ENCODE peak calls at places on chromosome 7, in eight cellular contexts. One of them, this sample, is unnamed.

GRCh38 chr7:134549366-134549765 is 456 bp downstream of the AKR1B15 start:
- DNase-seq in activated CD4-positive, alpha-beta T cell treated with anti-CD3 and anti-CD28 coated beads for 1 hour: no peak
- DNase-seq in spleen: no peak
- DNase-seq in T-helper 22 cell: no peak
- DNase-seq in nephron progenitor cell: no peak
- DNase-seq in left kidney: no peak
- DNase-seq in G401: no peak
- DNase-seq in kidney: no peak
- DNase-seq in this sample: no peak

GRCh38 chr7:2713370-2713769 is 25.4 kb downstream of the AMZ1 start:
- DNase-seq in G401: no peak
- DNase-seq in left kidney: peak
- DNase-seq in activated CD4-positive, alpha-beta T cell treated with anti-CD3 and anti-CD28 coated beads for 1 hour: no peak
- DNase-seq in kidney: peak
- DNase-seq in spleen: no peak
- DNase-seq in T-helper 22 cell: no peak
- DNase-seq in nephron progenitor cell: peak
- DNase-seq in this sample: no peak

GRCh38 chr7:100694196-100694745 is at the start of gene GIGYF1:
- DNase-seq in nephron progenitor cell: peak
- DNase-seq in spleen: peak
- DNase-seq in kidney: peak
- DNase-seq in G401: peak
- DNase-seq in T-helper 22 cell: peak
- DNase-seq in activated CD4-positive, alpha-beta T cell treated with anti-CD3 and anti-CD28 coated beads for 1 hour: peak
- DNase-seq in left kidney: peak
- DNase-seq in this sample: peak

GRCh38 chr7:92633211-92633906 is 43.2 kb upstream of the FAM133B start:
- DNase-seq in T-helper 22 cell: no peak
- DNase-seq in nephron progenitor cell: no peak
- DNase-seq in G401: no peak
- DNase-seq in activated CD4-positive, alpha-beta T cell treated with anti-CD3 and anti-CD28 coated beads for 1 hour: no peak
- DNase-seq in left kidney: peak
- DNase-seq in kidney: no peak
- DNase-seq in spleen: no peak
- DNase-seq in this sample: no peak

GRCh38 chr7:134991469-134992339 is 5.4 kb downstream of the AGBL3 start:
- DNase-seq in spleen: no peak
- DNase-seq in G401: no peak
- DNase-seq in T-helper 22 cell: no peak
- DNase-seq in activated CD4-positive, alpha-beta T cell treated with anti-CD3 and anti-CD28 coated beads for 1 hour: no peak
- DNase-seq in kidney: no peak
- DNase-seq in nephron progenitor cell: no peak
- DNase-seq in left kidney: peak
- DNase-seq in this sample: no peak

GRCh38 chr7:77995717-77996116 is 197.1 kb downstream of the PHTF2 start:
- DNase-seq in G401: no peak
- DNase-seq in activated CD4-positive, alpha-beta T cell treated with anti-CD3 and anti-CD28 coated beads for 1 hour: no peak
- DNase-seq in T-helper 22 cell: no peak
- DNase-seq in nephron progenitor cell: no peak
- DNase-seq in kidney: no peak
- DNase-seq in spleen: no peak
- DNase-seq in left kidney: no peak
- DNase-seq in this sample: no peak

GRCh38 chr7:100802951-100803350 is 24.4 kb downstream of the EPHB4 start:
- DNase-seq in nephron progenitor cell: no peak
- DNase-seq in left kidney: no peak
- DNase-seq in G401: no peak
- DNase-seq in kidney: no peak
- DNase-seq in activated CD4-positive, alpha-beta T cell treated with anti-CD3 and anti-CD28 coated beads for 1 hour: no peak
- DNase-seq in T-helper 22 cell: no peak
- DNase-seq in spleen: no peak
- DNase-seq in this sample: no peak

GRCh38 chr7:16945372-16945771 is 63.6 kb upstream of the AGR3 start:
- DNase-seq in spleen: no peak
- DNase-seq in nephron progenitor cell: no peak
- DNase-seq in G401: no peak
- DNase-seq in left kidney: no peak
- DNase-seq in activated CD4-positive, alpha-beta T cell treated with anti-CD3 and anti-CD28 coated beads for 1 hour: no peak
- DNase-seq in T-helper 22 cell: no peak
- DNase-seq in kidney: no peak
- DNase-seq in this sample: no peak

GRCh38 chr7:103388469-103389140 is 41.2 kb downstream of the PSMC2 start:
- DNase-seq in kidney: no peak
- DNase-seq in nephron progenitor cell: no peak
- DNase-seq in spleen: no peak
- DNase-seq in activated CD4-positive, alpha-beta T cell treated with anti-CD3 and anti-CD28 coated beads for 1 hour: no peak
- DNase-seq in left kidney: no peak
- DNase-seq in T-helper 22 cell: no peak
- DNase-seq in G401: no peak
- DNase-seq in this sample: no peak

GRCh38 chr7:78099715-78100477 is 301.3 kb downstream of the PHTF2 start:
- DNase-seq in T-helper 22 cell: no peak
- DNase-seq in spleen: no peak
- DNase-seq in left kidney: no peak
- DNase-seq in activated CD4-positive, alpha-beta T cell treated with anti-CD3 and anti-CD28 coated beads for 1 hour: no peak
- DNase-seq in G401: no peak
- DNase-seq in kidney: no peak
- DNase-seq in nephron progenitor cell: no peak
- DNase-seq in this sample: no peak

GRCh38 chr7:29285451-29285807 is 90.9 kb downstream of the CHN2 start:
- DNase-seq in kidney: no peak
- DNase-seq in G401: no peak
- DNase-seq in nephron progenitor cell: no peak
- DNase-seq in left kidney: no peak
- DNase-seq in T-helper 22 cell: no peak
- DNase-seq in activated CD4-positive, alpha-beta T cell treated with anti-CD3 and anti-CD28 coated beads for 1 hour: no peak
- DNase-seq in spleen: no peak
- DNase-seq in this sample: peak

GRCh38 chr7:11458736-11459483 is 373.1 kb downstream of the THSD7A start:
- DNase-seq in nephron progenitor cell: no peak
- DNase-seq in T-helper 22 cell: no peak
- DNase-seq in spleen: no peak
- DNase-seq in left kidney: no peak
- DNase-seq in kidney: no peak
- DNase-seq in activated CD4-positive, alpha-beta T cell treated with anti-CD3 and anti-CD28 coated beads for 1 hour: no peak
- DNase-seq in G401: no peak
- DNase-seq in this sample: no peak

GRCh38 chr7:23358152-23358674 is 59.1 kb downstream of the MALSU1 start:
- DNase-seq in left kidney: no peak
- DNase-seq in T-helper 22 cell: no peak
- DNase-seq in activated CD4-positive, alpha-beta T cell treated with anti-CD3 and anti-CD28 coated beads for 1 hour: no peak
- DNase-seq in spleen: no peak
- DNase-seq in nephron progenitor cell: no peak
- DNase-seq in G401: no peak
- DNase-seq in kidney: no peak
- DNase-seq in this sample: no peak

GRCh38 chr7:73828107-73828803 is 2.5 kb upstream of the CLDN4 start:
- DNase-seq in spleen: no peak
- DNase-seq in G401: peak
- DNase-seq in T-helper 22 cell: no peak
- DNase-seq in activated CD4-positive, alpha-beta T cell treated with anti-CD3 and anti-CD28 coated beads for 1 hour: no peak
- DNase-seq in kidney: no peak
- DNase-seq in left kidney: peak
- DNase-seq in nephron progenitor cell: no peak
- DNase-seq in this sample: no peak

GRCh38 chr7:101586971-101587370 is 42.1 kb downstream of the MYL10 start:
- DNase-seq in left kidney: no peak
- DNase-seq in activated CD4-positive, alpha-beta T cell treated with anti-CD3 and anti-CD28 coated beads for 1 hour: no peak
- DNase-seq in G401: no peak
- DNase-seq in nephron progenitor cell: no peak
- DNase-seq in spleen: no peak
- DNase-seq in T-helper 22 cell: no peak
- DNase-seq in kidney: no peak
- DNase-seq in this sample: no peak

GRCh38 chr7:88490911-88491310 is 184.2 kb upstream of the STEAP4 start:
- DNase-seq in nephron progenitor cell: no peak
- DNase-seq in T-helper 22 cell: no peak
- DNase-seq in spleen: no peak
- DNase-seq in G401: no peak
- DNase-seq in activated CD4-positive, alpha-beta T cell treated with anti-CD3 and anti-CD28 coated beads for 1 hour: no peak
- DNase-seq in left kidney: no peak
- DNase-seq in kidney: no peak
- DNase-seq in this sample: no peak

GRCh38 chr7:47669178-47669878 is 87.4 kb upstream of the TNS3 start:
- DNase-seq in nephron progenitor cell: no peak
- DNase-seq in kidney: peak
- DNase-seq in G401: no peak
- DNase-seq in left kidney: peak
- DNase-seq in spleen: peak
- DNase-seq in activated CD4-positive, alpha-beta T cell treated with anti-CD3 and anti-CD28 coated beads for 1 hour: no peak
- DNase-seq in T-helper 22 cell: no peak
- DNase-seq in this sample: no peak

GRCh38 chr7:154474903-154475520 is 422.8 kb downstream of the DPP6 start:
- DNase-seq in left kidney: peak
- DNase-seq in T-helper 22 cell: no peak
- DNase-seq in spleen: no peak
- DNase-seq in G401: no peak
- DNase-seq in kidney: no peak
- DNase-seq in nephron progenitor cell: no peak
- DNase-seq in activated CD4-positive, alpha-beta T cell treated with anti-CD3 and anti-CD28 coated beads for 1 hour: no peak
- DNase-seq in this sample: no peak

GRCh38 chr7:105589221-105590077 is 8.2 kb upstream of the EFCAB10 start:
- DNase-seq in T-helper 22 cell: peak
- DNase-seq in nephron progenitor cell: peak
- DNase-seq in left kidney: peak
- DNase-seq in spleen: no peak
- DNase-seq in G401: peak
- DNase-seq in activated CD4-positive, alpha-beta T cell treated with anti-CD3 and anti-CD28 coated beads for 1 hour: peak
- DNase-seq in kidney: no peak
- DNase-seq in this sample: peak

GRCh38 chr7:150941983-150942590 is 36.0 kb downstream of the KCNH2 start:
- DNase-seq in G401: peak
- DNase-seq in kidney: peak
- DNase-seq in T-helper 22 cell: peak
- DNase-seq in activated CD4-positive, alpha-beta T cell treated with anti-CD3 and anti-CD28 coated beads for 1 hour: no peak
- DNase-seq in spleen: peak
- DNase-seq in nephron progenitor cell: no peak
- DNase-seq in left kidney: peak
- DNase-seq in this sample: peak

GRCh38 chr7:4204530-4205165 is 477.4 kb upstream of the FOXK1 start:
- DNase-seq in left kidney: peak
- DNase-seq in T-helper 22 cell: no peak
- DNase-seq in activated CD4-positive, alpha-beta T cell treated with anti-CD3 and anti-CD28 coated beads for 1 hour: peak
- DNase-seq in spleen: peak
- DNase-seq in nephron progenitor cell: no peak
- DNase-seq in kidney: peak
- DNase-seq in G401: no peak
- DNase-seq in this sample: no peak

GRCh38 chr7:153087498-153087897 is 327.9 kb downstream of the ACTR3B start:
- DNase-seq in activated CD4-positive, alpha-beta T cell treated with anti-CD3 and anti-CD28 coated beads for 1 hour: no peak
- DNase-seq in spleen: no peak
- DNase-seq in G401: no peak
- DNase-seq in T-helper 22 cell: no peak
- DNase-seq in nephron progenitor cell: no peak
- DNase-seq in left kidney: no peak
- DNase-seq in kidney: no peak
- DNase-seq in this sample: no peak

GRCh38 chr7:132028144-132028920 is 471.9 kb upstream of the PODXL start:
- DNase-seq in activated CD4-positive, alpha-beta T cell treated with anti-CD3 and anti-CD28 coated beads for 1 hour: no peak
- DNase-seq in G401: no peak
- DNase-seq in left kidney: no peak
- DNase-seq in spleen: no peak
- DNase-seq in nephron progenitor cell: no peak
- DNase-seq in kidney: no peak
- DNase-seq in T-helper 22 cell: no peak
- DNase-seq in this sample: no peak

GRCh38 chr7:124101173-124101768 is 68.4 kb upstream of the TMEM229A start:
- DNase-seq in spleen: no peak
- DNase-seq in activated CD4-positive, alpha-beta T cell treated with anti-CD3 and anti-CD28 coated beads for 1 hour: no peak
- DNase-seq in T-helper 22 cell: no peak
- DNase-seq in left kidney: peak
- DNase-seq in G401: peak
- DNase-seq in nephron progenitor cell: no peak
- DNase-seq in kidney: no peak
- DNase-seq in this sample: no peak

GRCh38 chr7:83413425-83413824 is 235.5 kb downstream of the SEMA3E start:
- DNase-seq in activated CD4-positive, alpha-beta T cell treated with anti-CD3 and anti-CD28 coated beads for 1 hour: no peak
- DNase-seq in nephron progenitor cell: no peak
- DNase-seq in kidney: no peak
- DNase-seq in left kidney: no peak
- DNase-seq in spleen: no peak
- DNase-seq in T-helper 22 cell: no peak
- DNase-seq in G401: no peak
- DNase-seq in this sample: no peak

GRCh38 chr7:41117431-41117830 is 585.5 kb downstream of the INHBA start:
- DNase-seq in T-helper 22 cell: no peak
- DNase-seq in nephron progenitor cell: no peak
- DNase-seq in G401: no peak
- DNase-seq in left kidney: no peak
- DNase-seq in activated CD4-positive, alpha-beta T cell treated with anti-CD3 and anti-CD28 coated beads for 1 hour: no peak
- DNase-seq in spleen: no peak
- DNase-seq in kidney: no peak
- DNase-seq in this sample: no peak

GRCh38 chr7:135682191-135682590 is 19.9 kb downstream of the STMP1 start:
- DNase-seq in spleen: no peak
- DNase-seq in T-helper 22 cell: no peak
- DNase-seq in left kidney: no peak
- DNase-seq in kidney: no peak
- DNase-seq in nephron progenitor cell: no peak
- DNase-seq in G401: peak
- DNase-seq in activated CD4-positive, alpha-beta T cell treated with anti-CD3 and anti-CD28 coated beads for 1 hour: no peak
- DNase-seq in this sample: no peak

GRCh38 chr7:149882264-149883048 is 8.7 kb downstream of the ATP6V0E2 start:
- DNase-seq in activated CD4-positive, alpha-beta T cell treated with anti-CD3 and anti-CD28 coated beads for 1 hour: no peak
- DNase-seq in G401: peak
- DNase-seq in spleen: no peak
- DNase-seq in kidney: no peak
- DNase-seq in left kidney: peak
- DNase-seq in nephron progenitor cell: no peak
- DNase-seq in T-helper 22 cell: no peak
- DNase-seq in this sample: no peak

GRCh38 chr7:119903090-119903489 is 369.9 kb upstream of the KCND2 start:
- DNase-seq in nephron progenitor cell: no peak
- DNase-seq in kidney: no peak
- DNase-seq in activated CD4-positive, alpha-beta T cell treated with anti-CD3 and anti-CD28 coated beads for 1 hour: no peak
- DNase-seq in T-helper 22 cell: no peak
- DNase-seq in left kidney: peak
- DNase-seq in G401: no peak
- DNase-seq in spleen: no peak
- DNase-seq in this sample: no peak

GRCh38 chr7:32072397-32072796 is 2.2 kb upstream of the PDE1C start:
- DNase-seq in kidney: no peak
- DNase-seq in activated CD4-positive, alpha-beta T cell treated with anti-CD3 and anti-CD28 coated beads for 1 hour: no peak
- DNase-seq in left kidney: no peak
- DNase-seq in nephron progenitor cell: no peak
- DNase-seq in T-helper 22 cell: no peak
- DNase-seq in G401: no peak
- DNase-seq in spleen: no peak
- DNase-seq in this sample: no peak

GRCh38 chr7:52944916-52945315 is 90.5 kb upstream of the POM121L12 start:
- DNase-seq in activated CD4-positive, alpha-beta T cell treated with anti-CD3 and anti-CD28 coated beads for 1 hour: no peak
- DNase-seq in kidney: no peak
- DNase-seq in T-helper 22 cell: no peak
- DNase-seq in left kidney: no peak
- DNase-seq in nephron progenitor cell: no peak
- DNase-seq in spleen: no peak
- DNase-seq in G401: no peak
- DNase-seq in this sample: no peak

GRCh38 chr7:130987092-130987491 is 253.1 kb upstream of the KLF14 start:
- DNase-seq in nephron progenitor cell: no peak
- DNase-seq in activated CD4-positive, alpha-beta T cell treated with anti-CD3 and anti-CD28 coated beads for 1 hour: no peak
- DNase-seq in left kidney: no peak
- DNase-seq in spleen: no peak
- DNase-seq in T-helper 22 cell: no peak
- DNase-seq in G401: no peak
- DNase-seq in kidney: no peak
- DNase-seq in this sample: no peak

GRCh38 chr7:142496545-142496991 is 238.7 kb upstream of the PRSS58 start:
- DNase-seq in T-helper 22 cell: no peak
- DNase-seq in kidney: no peak
- DNase-seq in nephron progenitor cell: peak
- DNase-seq in left kidney: peak
- DNase-seq in spleen: no peak
- DNase-seq in G401: peak
- DNase-seq in activated CD4-positive, alpha-beta T cell treated with anti-CD3 and anti-CD28 coated beads for 1 hour: no peak
- DNase-seq in this sample: peak

GRCh38 chr7:123751816-123752215 is 3.0 kb upstream of the WASL start:
- DNase-seq in activated CD4-positive, alpha-beta T cell treated with anti-CD3 and anti-CD28 coated beads for 1 hour: no peak
- DNase-seq in left kidney: peak
- DNase-seq in T-helper 22 cell: no peak
- DNase-seq in spleen: no peak
- DNase-seq in nephron progenitor cell: no peak
- DNase-seq in G401: peak
- DNase-seq in kidney: no peak
- DNase-seq in this sample: no peak